ENCODE peak calls at places on chromosomes 4 and X, in ten cellular contexts. N is cardiac muscle cell, W is testis, F is IMR-90, I is fibroblast of the aortic adventitia, H is transverse colon, X is endodermal cell, U is spleen, E is dorsolateral prefrontal cortex, Q is lower leg skin. G is an unnamed sample.

GRCh38 chr4:17760602-17761001 is 20.8 kb downstream of the FAM184B start:
- DNase-seq in E (no peak), U (no peak), Q (no peak), I (no peak), H (no peak), N (no peak), F (no peak), W (no peak), X (no peak), G (no peak)

GRCh38 chr4:169823685-169824084 is 65.9 kb upstream of the HPF1 start:
- DNase-seq in U (no peak), F (peak; percentile 60), H (peak; percentile 13), X (peak; percentile 91), W (peak; percentile 52), Q (no peak), N (peak; percentile 85), I (peak; percentile 70), E (no peak), G (no peak)

GRCh38 chrX:129719931-129720520 is 18.8 kb upstream of the XPNPEP2 start:
- DNase-seq in N (no peak), I (no peak), X (peak; percentile 51), H (no peak), E (no peak), Q (peak; percentile 56), W (no peak), U (no peak), F (no peak), G (no peak)

GRCh38 chr4:48939785-48940184 is 33.2 kb upstream of the OCIAD2 start:
- DNase-seq in E (no peak), Q (no peak), X (no peak), U (no peak), W (no peak), H (no peak), I (peak; percentile 79), N (no peak), F (peak; percentile 82), G (peak; percentile 50)

GRCh38 chr4:54632537-54632936 is 25.2 kb upstream of the KIT start:
- DNase-seq in X (no peak), E (no peak), F (no peak), W (no peak), H (no peak), N (no peak), U (no peak), Q (no peak), I (no peak), G (no peak)

GRCh38 chrX:116526010-116526409 is 63.2 kb upstream of the CT83 start:
- DNase-seq in H (no peak), F (no peak), Q (no peak), X (no peak), N (no peak), W (no peak), I (no peak), E (no peak), U (no peak), G (no peak)

GRCh38 chr4:94976371-94977011 is 218.7 kb downstream of the BMPR1B start:
- DNase-seq in W (no peak), H (no peak), I (peak; percentile 94), Q (no peak), F (peak; percentile 68), E (no peak), U (no peak), N (no peak), X (no peak), G (peak; percentile 50)

GRCh38 chr4:76806757-76807156 is 91.2 kb downstream of the SOWAHB start:
- DNase-seq in Q (no peak), N (no peak), W (no peak), X (no peak), U (no peak), H (no peak), I (no peak), E (no peak), F (no peak), G (no peak)

GRCh38 chrX:148501121-148502066 is 977 bp downstream of the AFF2 start:
- DNase-seq in I (no peak), H (no peak), N (peak; percentile 44), F (no peak), X (peak; percentile 77), U (peak; percentile 81), W (peak; percentile 32), Q (no peak), E (peak; percentile 27), G (no peak)

GRCh38 chr4:56619816-56620215 is 61.3 kb downstream of the HOPX start:
- DNase-seq in W (peak; percentile 50), U (no peak), Q (no peak), N (peak; percentile 25), E (no peak), F (no peak), H (no peak), I (peak; percentile 12), X (no peak), G (no peak)

GRCh38 chr4:111812760-111813159 is 332.5 kb upstream of the FAM241A start:
- DNase-seq in F (no peak), W (no peak), N (no peak), I (no peak), Q (no peak), H (no peak), U (no peak), E (no peak), X (no peak), G (no peak)

GRCh38 chr4:111808174-111808573 is 337.1 kb upstream of the FAM241A start:
- DNase-seq in U (no peak), X (no peak), N (no peak), F (no peak), H (no peak), W (no peak), Q (no peak), E (no peak), I (no peak), G (no peak)

GRCh38 chr4:111811661-111812060 is 333.6 kb upstream of the FAM241A start:
- DNase-seq in X (no peak), F (no peak), E (no peak), I (no peak), N (no peak), H (no peak), Q (no peak), U (no peak), W (no peak), G (no peak)

GRCh38 chr4:111806331-111806730 is 338.9 kb upstream of the FAM241A start:
- DNase-seq in F (no peak), E (no peak), Q (no peak), W (no peak), U (no peak), I (no peak), N (peak; percentile 51), X (peak; percentile 83), H (no peak), G (no peak)

GRCh38 chr4:111807556-111807955 is 337.7 kb upstream of the FAM241A start:
- DNase-seq in H (no peak), N (peak; percentile 54), I (no peak), F (no peak), X (no peak), W (no peak), U (no peak), Q (no peak), E (no peak), G (no peak)
- H3K4me3 ChIP-seq in H (no peak overlapping the region), N (no peak overlapping the region), I (no peak overlapping the region), F (no peak overlapping the region), X (no peak overlapping the region), W (no peak overlapping the region), U (no peak overlapping the region), Q (no peak overlapping the region), E (no peak overlapping the region), G (no peak overlapping the region)

GRCh38 chr4:122003335-122003734 is 51.5 kb upstream of the TRPC3 start:
- DNase-seq in E (no peak), N (peak; percentile 32), Q (no peak), W (peak; percentile 66), I (peak; percentile 34), H (peak; percentile 48), X (peak; percentile 86), U (no peak), F (no peak), G (no peak)

GRCh38 chr4:122000849-122001248 is 49.0 kb upstream of the TRPC3 start:
- DNase-seq in H (no peak), W (no peak), E (no peak), F (no peak), N (no peak), Q (no peak), X (no peak), U (no peak), I (peak; percentile 8), G (no peak)

GRCh38 chr4:121995790-121996537 is 44.1 kb upstream of the TRPC3 start:
- DNase-seq in I (no peak), W (no peak), N (no peak), U (no peak), F (peak; percentile 37), H (no peak), E (no peak), X (no peak), Q (no peak), G (no peak)

GRCh38 chr4:121998024-121998423 is 46.2 kb upstream of the TRPC3 start:
- DNase-seq in H (no peak), W (no peak), E (no peak), I (no peak), Q (no peak), N (peak; percentile 14), F (no peak), X (peak; percentile 68), U (peak; percentile 58), G (no peak)
- TF ChIP-seq CTCF in H (no peak), W (no peak), E (no peak), I (no peak), Q (no peak), N (no peak), F (no peak), X (peak; percentile 58), U (no peak), G (peak; percentile 28)

GRCh38 chrX:120660638-120661037 is 30.8 kb upstream of the C1GALT1C1 start:
- DNase-seq in E (no peak), F (no peak), Q (no peak), X (no peak), W (no peak), N (no peak), U (no peak), H (peak; percentile 13), I (peak; percentile 34), G (no peak)
- H3K4me3 ChIP-seq in E (no peak overlapping the region), F (no peak overlapping the region), Q (no peak overlapping the region), X (no peak overlapping the region), W (no peak overlapping the region), N (no peak overlapping the region), U (no peak overlapping the region), H (no peak overlapping the region), I (no peak overlapping the region), G (no peak overlapping the region)

DNA sequence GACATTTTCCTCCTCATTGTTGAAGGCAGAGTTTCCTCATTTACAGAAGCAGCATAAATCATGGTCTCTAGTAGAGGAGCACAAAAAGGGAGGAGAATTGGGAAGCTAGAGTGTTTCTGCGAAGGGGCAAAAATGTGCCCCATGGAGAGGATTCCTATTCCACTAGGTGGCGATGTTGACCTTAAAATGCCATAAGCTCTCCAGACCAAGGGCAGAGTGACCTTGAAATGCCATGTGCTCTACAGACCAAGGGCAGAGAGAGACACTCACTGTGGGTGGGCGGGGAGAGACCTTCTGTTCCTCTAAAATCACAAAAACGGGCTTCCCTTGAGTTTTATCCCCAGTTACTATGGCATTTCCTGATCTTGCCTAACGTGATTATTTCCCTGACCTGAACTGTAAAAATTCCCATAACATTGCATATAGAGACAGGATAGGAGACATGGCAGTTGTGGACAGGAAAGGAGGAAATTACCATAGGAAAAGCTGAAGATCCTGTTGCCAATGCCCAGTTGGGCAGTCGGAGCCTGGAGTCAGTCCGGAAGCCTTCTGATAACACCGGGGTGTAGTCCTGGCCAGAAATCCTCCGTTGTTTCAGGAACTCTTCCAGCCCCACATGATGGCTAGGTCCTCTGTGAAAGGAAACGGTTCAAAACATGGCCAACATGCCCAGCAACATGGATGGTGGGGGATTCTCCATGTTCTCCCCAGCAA is 567.7 kb downstream of the MAGEB5 start:
- DNase-seq in N (peak; percentile 68), F (peak; percentile 11), X (peak; percentile 62), H (no peak), U (peak; percentile 35), W (peak; percentile 48), E (no peak), I (peak; percentile 30), Q (no peak), G (no peak)
- TF ChIP-seq CTCF in N (peak; percentile 24), F (peak; percentile 37), X (peak; percentile 76), H (peak; percentile 26), U (no peak), W (no peak), E (peak; percentile 46), I (peak; percentile 29), Q (no peak), G (no peak)

G was measured in AG09309.